ENCODE peak calls at places on chromosomes 16 and 17, in five cellular contexts. N is cardiac fibroblast, G is fibroblast of lung, A is fibroblast of villous mesenchyme, O is IMR-90. Y is an unnamed sample.

GRCh38 chr17:78737332-78737731 is 44.7 kb downstream of the CYTH1 start:
- DNase-seq in N (peak; percentile 77), G (peak; percentile 84), A (peak; percentile 86), O (peak; percentile 83), Y (peak; percentile 86)

GRCh38 chr17:5237541-5238016 is 2.9 kb upstream of the SCIMP start:
- DNase-seq in N (peak; percentile 78), G (peak; percentile 45), A (peak; percentile 43), O (peak; percentile 50), Y (peak; percentile 75)

GRCh38 chr16:3175157-3176153 is 12.5 kb upstream of the OR1F1 start:
- DNase-seq in N (peak; percentile 87), G (no peak), A (no peak), O (peak; percentile 53), Y (peak; percentile 75)

GRCh38 chr16:80466024-80466986 is 74.5 kb upstream of the DYNLRB2 start:
- DNase-seq in N (peak; percentile 62), G (peak; percentile 57), A (peak; percentile 54), O (peak; percentile 24), Y (peak; percentile 44)

GRCh38 chr16:48014349-48015135 is 141.3 kb downstream of the ABCC12 start:
- DNase-seq in N (peak; percentile 70), G (no peak), A (no peak), O (peak; percentile 57), Y (peak; percentile 4)

GRCh38 chr16:57039148-57039812 is 49.9 kb downstream of the NLRC5 start:
- DNase-seq in N (peak; percentile 87), G (peak; percentile 77), A (peak; percentile 92), O (peak; percentile 81), Y (peak; percentile 75)

GRCh38 chr16:52912565-52913173 is 140.0 kb downstream of the CHD9NB start:
- DNase-seq in N (peak; percentile 63), G (peak; percentile 66), A (peak; percentile 38), O (peak; percentile 49), Y (peak; percentile 54)

GRCh38 chr17:69637399-69638165 is 223.1 kb downstream of the MAP2K6 start:
- DNase-seq in N (peak; percentile 66), G (peak; percentile 47), A (peak; percentile 3), O (peak; percentile 81), Y (peak; percentile 71)

GRCh38 chr16:143456-143855 is 5.0 kb upstream of the NPRL3 start:
- DNase-seq in N (no peak), G (no peak), A (peak; percentile 25), O (no peak), Y (no peak)

GRCh38 chr16:12802048-12802447 is 1.6 kb downstream of the CPPED1 start:
- DNase-seq in N (no peak), G (no peak), A (no peak), O (no peak), Y (no peak)
- H3K4me3 ChIP-seq in N (no peak overlapping the region), G (no peak overlapping the region), A (peak overlapping the region; percentile 44), O (no peak overlapping the region), Y (peak overlapping the region; percentile 7)

GRCh38 chr17:16383216-16383615 is 2.3 kb downstream of the UBB start:
- DNase-seq in N (no peak), G (no peak), A (no peak), O (no peak), Y (no peak)

GRCh38 chr17:16378631-16379282 is 2.1 kb upstream of the UBB start:
- DNase-seq in N (no peak), G (no peak), A (no peak), O (no peak), Y (no peak)

GRCh38 chr17:16381496-16381820 is 567 bp downstream of the UBB start:
- DNase-seq in N (peak; percentile 62), G (peak; percentile 45), A (peak; percentile 59), O (peak; percentile 49), Y (peak; percentile 43)

GRCh38 chr17:16379654-16380053 is 1.2 kb upstream of the UBB start:
- DNase-seq in N (no peak), G (no peak), A (no peak), O (no peak), Y (no peak)

DNA sequence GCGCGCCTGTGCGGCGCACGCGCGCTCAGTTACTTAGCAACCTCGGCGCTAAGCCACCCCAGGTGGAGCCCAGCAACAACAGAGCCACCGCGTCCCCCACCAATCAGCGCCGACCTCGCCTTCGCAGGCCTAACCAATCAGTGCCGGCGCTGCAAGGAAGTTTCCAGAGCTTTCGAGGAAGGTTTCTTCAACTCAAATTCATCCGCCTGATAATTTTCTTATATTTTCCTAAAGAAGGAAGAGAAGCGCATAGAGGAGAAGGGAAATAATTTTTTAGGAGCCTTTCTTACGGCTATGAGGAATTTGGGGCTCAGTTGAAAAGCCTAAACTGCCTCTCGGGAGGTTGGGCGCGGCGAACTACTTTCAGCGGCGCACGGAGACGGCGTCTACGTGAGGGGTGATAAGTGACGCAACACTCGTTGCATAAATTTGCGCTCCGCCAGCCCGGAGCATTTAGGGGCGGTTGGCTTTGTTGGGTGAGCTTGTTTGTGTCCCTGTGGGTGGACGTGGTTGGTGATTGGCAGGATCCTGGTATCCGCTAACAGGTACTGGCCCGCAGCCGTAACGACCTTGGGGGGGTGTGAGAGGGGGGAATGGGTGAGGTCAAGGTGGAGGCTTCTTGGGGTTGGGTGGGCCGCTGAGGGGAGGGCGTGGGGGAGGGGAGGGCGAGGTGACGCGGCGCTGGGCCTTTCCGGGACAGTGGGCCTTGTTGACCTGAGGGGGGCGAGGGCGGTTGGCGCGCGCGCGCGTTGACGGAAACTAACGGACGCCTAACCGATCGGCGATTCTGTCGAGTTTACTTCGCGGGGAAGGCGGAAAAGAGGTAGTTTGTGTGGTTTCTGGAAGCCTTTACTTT is at the start of gene UBB:
- DNase-seq in N (peak; percentile 99), G (peak; percentile 99), A (peak; percentile 99), O (peak; percentile 99), Y (peak; percentile 97)
- TF ChIP-seq CTCF in N (no peak), G (no peak), A (no peak), O (peak; percentile 11), Y (no peak)

GRCh38 chr16:86507173-86508027 is 2.9 kb upstream of the FOXF1 start:
- DNase-seq in N (no peak), G (peak; percentile 41), A (peak; percentile 47), O (peak; percentile 55), Y (no peak)
- H3K4me3 ChIP-seq in N (no peak overlapping the region), G (peak overlapping the region; percentile 68), A (peak overlapping the region; percentile 96), O (peak overlapping the region; percentile 98), Y (no peak overlapping the region)

DNA sequence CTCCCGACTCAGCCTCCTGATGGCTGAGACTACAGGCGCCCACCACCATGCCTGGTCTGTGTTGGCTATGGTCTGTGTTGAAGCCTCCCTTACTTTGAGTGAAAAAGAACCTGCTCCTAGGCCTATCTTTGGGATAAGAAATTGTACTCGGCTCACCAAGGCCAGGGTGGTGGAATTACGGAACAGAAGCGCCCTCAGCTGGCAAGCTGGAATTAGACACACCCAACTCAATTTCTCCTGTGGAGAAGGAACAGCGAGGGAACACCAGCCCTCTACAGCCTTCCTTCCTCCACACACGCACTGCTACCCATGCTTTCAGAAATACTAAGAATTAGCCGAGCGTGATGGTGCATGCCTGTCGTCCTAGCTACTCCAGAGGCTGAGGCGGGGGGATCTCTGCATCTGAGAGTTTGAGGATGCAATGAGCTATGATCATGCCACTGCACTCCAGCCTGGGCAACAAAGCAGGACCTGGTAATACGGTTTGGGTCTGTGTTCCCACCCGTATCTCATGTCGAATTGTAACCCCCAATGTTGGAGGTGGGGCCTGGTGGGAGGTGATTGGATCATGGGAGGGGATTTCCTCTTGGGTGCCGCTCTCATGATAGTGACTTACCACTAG is 40.1 kb upstream of the RBBP6 start:
- DNase-seq in N (peak; percentile 46), G (peak; percentile 22), A (peak; percentile 19), O (peak; percentile 11), Y (peak; percentile 27)
- TF ChIP-seq CTCF in N (peak; percentile 35), G (peak; percentile 41), A (peak; percentile 50), O (peak; percentile 50), Y (peak; percentile 43)

DNA sequence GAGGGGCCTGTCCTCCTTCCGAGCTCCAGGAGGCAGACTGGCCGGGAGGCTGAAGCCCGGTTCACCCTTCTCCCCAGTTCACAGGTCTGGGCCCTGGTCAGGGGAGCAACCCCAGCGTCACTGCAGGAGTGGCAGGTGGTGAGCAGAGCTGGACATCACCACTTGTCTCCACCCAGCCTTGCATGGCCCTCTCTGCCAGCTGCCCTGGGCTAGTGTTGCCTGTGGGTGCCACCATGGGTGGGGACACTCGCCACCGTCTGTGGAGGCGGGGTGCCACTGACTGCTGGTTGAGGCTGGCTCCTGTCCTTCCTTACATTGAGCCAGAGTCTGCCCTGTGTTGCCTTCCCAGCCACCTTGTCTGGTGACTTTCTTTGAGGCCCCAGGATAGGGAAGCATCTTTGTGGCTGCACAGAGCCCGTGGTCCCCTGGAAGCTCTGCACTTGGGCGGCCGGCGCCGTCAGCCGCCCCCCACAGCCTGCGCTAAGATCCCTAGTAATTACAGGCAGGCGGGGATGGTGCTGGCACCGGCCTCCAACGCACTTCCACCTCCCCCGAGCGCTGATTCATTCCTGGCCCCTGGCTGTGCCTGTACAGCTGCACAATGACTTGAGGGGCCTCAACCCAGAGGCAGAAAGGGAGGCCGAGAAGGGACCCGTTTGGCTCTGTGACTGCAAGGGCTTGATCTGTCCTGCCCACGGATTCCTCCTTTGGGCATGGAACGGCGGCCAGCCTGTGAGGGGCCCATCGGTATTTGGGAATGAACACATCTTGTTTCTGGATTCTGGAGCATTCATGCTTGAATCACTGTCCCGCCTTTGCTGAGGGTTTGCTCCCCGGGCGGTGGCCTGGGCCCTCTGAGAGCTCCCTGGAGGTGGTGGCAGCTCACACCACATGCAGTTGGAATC is 5.2 kb downstream of the BAIAP2 start:
- DNase-seq in N (peak; percentile 62), G (peak; percentile 39), A (peak; percentile 66), O (peak; percentile 67), Y (peak; percentile 71)
- H3K4me3 ChIP-seq in N (no peak overlapping the region), G (no peak overlapping the region), A (peak overlapping the region; percentile 3), O (no peak overlapping the region), Y (no peak overlapping the region)

DNA sequence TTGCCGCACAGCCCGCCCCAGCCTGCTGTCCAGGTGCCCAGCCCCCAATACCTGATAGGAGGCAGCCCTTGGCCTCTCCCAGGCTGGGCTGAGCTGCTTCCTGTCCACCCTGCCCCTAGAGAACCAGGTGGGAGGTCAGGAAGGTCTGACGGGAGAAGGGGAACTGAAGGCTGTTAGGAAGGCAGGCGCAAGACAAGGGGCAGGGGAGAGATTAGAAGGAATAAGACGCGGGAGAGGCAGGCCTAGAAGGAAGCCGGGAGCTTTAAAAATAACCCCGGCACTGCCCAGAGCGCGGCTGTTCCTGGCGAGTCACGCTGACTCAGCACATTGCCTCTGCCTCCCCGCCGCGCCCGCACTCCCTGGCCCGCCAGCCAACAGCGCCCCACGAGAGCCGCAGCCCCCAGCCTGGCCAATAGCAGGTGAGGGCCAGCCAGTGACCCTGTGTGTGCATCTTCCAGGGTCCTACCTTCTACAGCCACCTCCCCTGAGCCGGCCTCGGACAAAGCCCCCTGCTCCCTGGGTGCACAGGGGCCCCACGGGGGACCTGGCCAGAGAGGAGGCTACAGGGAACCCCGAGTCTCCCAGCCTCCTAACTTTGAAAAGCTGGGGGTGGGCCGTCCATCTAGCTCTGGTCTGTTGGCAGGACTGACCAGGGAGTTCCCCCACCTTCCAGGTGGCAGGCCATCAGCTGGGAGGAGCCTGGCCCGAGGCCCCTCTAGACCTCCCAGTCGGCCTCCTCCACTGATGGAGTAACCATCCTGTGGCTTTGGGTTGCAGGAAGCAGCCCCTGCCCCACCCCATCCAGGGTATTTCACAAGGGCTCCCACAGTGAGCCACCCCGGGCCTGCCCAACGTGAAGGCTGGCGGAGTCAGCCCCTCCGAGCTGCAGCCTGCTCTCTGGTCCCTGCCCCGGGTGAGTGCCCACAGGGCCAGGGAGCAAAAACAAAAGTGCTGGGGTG is 4.0 kb downstream of the MAFG start:
- DNase-seq in N (peak; percentile 80), G (peak; percentile 79), A (peak; percentile 91), O (peak; percentile 72), Y (peak; percentile 77)
- TF ChIP-seq CTCF in N (no peak), G (no peak), A (no peak), O (no peak), Y (no peak)